ENCODE peak calls at places on chromosomes 16 and 17, in four cellular contexts. A is activated effector memory CD4-positive, alpha-beta T cell treated with anti-CD3 and anti-CD28 coated beads, Interleukin-2, amount 50 U/mL, for 16 hours; J is kidney glomerular epithelial cell; W is tibial nerve. R is an unnamed sample.

GRCh38 chr17:31211352-31212012 is 85.6 kb downstream of the OMG start:
- DNase-seq in J (no peak), W (no peak), A (no peak), R (no peak)

GRCh38 chr17:80064696-80065095 is 28.3 kb downstream of the CCDC40 start:
- DNase-seq in A (no peak), W (no peak), J (no peak), R (no peak)

GRCh38 chr17:2704031-2704889 is 7.3 kb downstream of the CLUH start:
- DNase-seq in A (peak; percentile 61), J (no peak), W (no peak), R (no peak)

GRCh38 chr16:2190002-2190658 is 6.3 kb downstream of the CASKIN1 start:
- DNase-seq in A (no peak), W (no peak), J (no peak), R (no peak)

GRCh38 chr16:1715220-1715619 is 9.2 kb downstream of the MAPK8IP3 start:
- DNase-seq in A (no peak), J (no peak), W (no peak), R (no peak)

GRCh38 chr17:53687324-53687723 is 135.4 kb upstream of the KIF2B start:
- DNase-seq in J (no peak), A (no peak), W (no peak), R (no peak)

GRCh38 chr16:28258571-28258970 is 33.8 kb upstream of the SBK1 start:
- DNase-seq in J (peak; percentile 1), A (no peak), W (no peak), R (no peak)

GRCh38 chr17:44108440-44109311 is 14.8 kb downstream of the HDAC5 start:
- DNase-seq in W (peak; percentile 67), A (no peak), J (peak; percentile 83), R (peak; percentile 94)

GRCh38 chr16:81604960-81605383 is 160.4 kb downstream of the CMIP start:
- DNase-seq in A (no peak), J (peak; percentile 32), W (no peak), R (no peak)

GRCh38 chr16:59698341-59698979 is 964.3 kb upstream of the GOT2 start:
- DNase-seq in W (no peak), A (no peak), J (no peak), R (no peak)

GRCh38 chr17:18256776-18257175 is 1.8 kb downstream of the FLII start:
- DNase-seq in J (no peak), A (no peak), W (no peak), R (no peak)

GRCh38 chr16:56488035-56488434 is 31.8 kb downstream of the BBS2 start:
- DNase-seq in W (no peak), J (no peak), A (no peak), R (no peak)

GRCh38 chr17:79372470-79373238 is 238.2 kb downstream of the RBFOX3 start:
- DNase-seq in W (no peak), A (no peak), J (no peak), R (no peak)

GRCh38 chr17:57918017-57918895 is 37.0 kb downstream of the CUEDC1 start:
- DNase-seq in A (no peak), W (no peak), J (no peak), R (no peak)

GRCh38 chr17:80284631-80285030 is 24.0 kb downstream of the RNF213 start:
- DNase-seq in W (no peak), A (peak; percentile 69), J (no peak), R (no peak)

GRCh38 chr16:89960966-89961365 is 12.4 kb downstream of the DEF8 start:
- DNase-seq in J (no peak), A (no peak), W (no peak), R (no peak)

GRCh38 chr16:4693956-4694663 is 748 bp downstream of the NUDT16L1 start:
- DNase-seq in W (no peak), J (no peak), A (peak; percentile 84), R (no peak)

GRCh38 chr17:47685556-47686275 is 8.2 kb upstream of the TBKBP1 start:
- DNase-seq in W (no peak), J (no peak), A (no peak), R (no peak)

GRCh38 chr17:40307691-40308289 is 1.2 kb upstream of the RARA start:
- DNase-seq in A (no peak), W (no peak), J (no peak), R (no peak)

GRCh38 chr17:15883617-15884111 is 61.3 kb upstream of the ADORA2B start:
- DNase-seq in W (no peak), J (no peak), A (no peak), R (no peak)

GRCh38 chr17:57313276-57313835 is 57.0 kb downstream of the MSI2 start:
- DNase-seq in J (no peak), W (no peak), A (no peak), R (no peak)

GRCh38 chr16:88649924-88650748 is 717 bp downstream of the CYBA start:
- DNase-seq in J (no peak), A (peak; percentile 77), W (no peak), R (peak; percentile 83)

GRCh38 chr16:1554826-1555445 is 21.5 kb downstream of the TMEM204 start:
- DNase-seq in J (no peak), W (no peak), A (no peak), R (no peak)

GRCh38 chr17:44970136-44970737 is 2.1 kb upstream of the C1QL1 start:
- DNase-seq in W (no peak), J (peak; percentile 49), A (no peak), R (no peak)

GRCh38 chr16:30602595-30603277 is 7.5 kb downstream of the ZNF689 start:
- DNase-seq in J (no peak), W (no peak), A (no peak), R (no peak)

GRCh38 chr16:77359065-77359502 is 75.8 kb downstream of the ADAMTS18 start:
- DNase-seq in J (peak; percentile 89), A (no peak), W (no peak), R (no peak)

GRCh38 chr17:44350733-44351226 is 5.7 kb downstream of the GRN start:
- DNase-seq in J (peak; percentile 3), W (peak; percentile 52), A (peak; percentile 89), R (peak; percentile 91)

GRCh38 chr17:57612202-57613071 is 132.7 kb downstream of the CCDC182 start:
- DNase-seq in A (no peak), W (no peak), J (no peak), R (no peak)

GRCh38 chr16:5850632-5851175 is 753.1 kb upstream of the EEF2KMT start:
- DNase-seq in W (no peak), J (no peak), A (no peak), R (no peak)

GRCh38 chr16:28067604-28068382 is 4.3 kb upstream of the GSG1L start:
- DNase-seq in W (peak; percentile 23), J (peak; percentile 69), A (no peak), R (no peak)

GRCh38 chr16:88763502-88764053 is 21.4 kb downstream of the PIEZO1 start:
- DNase-seq in J (peak; percentile 52), A (no peak), W (no peak), R (no peak)

GRCh38 chr17:7946441-7946840 is 14.4 kb downstream of the CNTROB start:
- DNase-seq in A (no peak), J (no peak), W (no peak), R (no peak)

GRCh38 chr16:23514381-23515152 is 4.3 kb upstream of the GGA2 start:
- DNase-seq in A (peak; percentile 69), J (no peak), W (no peak), R (no peak)

GRCh38 chr17:57853695-57854094 is 3.9 kb upstream of the MRPS23 start:
- DNase-seq in W (no peak), A (no peak), J (no peak), R (no peak)

GRCh38 chr16:47057631-47057996 is 84.1 kb upstream of the DNAJA2 start:
- DNase-seq in W (no peak), J (no peak), A (peak; percentile 21), R (no peak)

GRCh38 chr17:13736915-13737314 is 135.2 kb upstream of the HS3ST3A1 start:
- DNase-seq in J (no peak), A (no peak), W (no peak), R (no peak)

GRCh38 chr17:13384626-13385025 is 217.1 kb downstream of the HS3ST3A1 start:
- DNase-seq in J (no peak), W (no peak), A (no peak), R (no peak)

GRCh38 chr17:66982011-66982508 is 17.6 kb downstream of the CACNG4 start:
- DNase-seq in W (no peak), A (no peak), J (peak; percentile 22), R (no peak)

GRCh38 chr16:75282811-75283281 is 31.4 kb upstream of the BCAR1 start:
- DNase-seq in W (no peak), J (no peak), A (no peak), R (no peak)